ENCODE peak calls at places on chromosome 22, in nine cellular contexts. One of them, this sample, is unnamed.

GRCh38 chr22:37735054-37735453 is 38.2 kb downstream of the TRIOBP start:
- DNase-seq in dorsolateral prefrontal cortex: peak; percentile 33
- DNase-seq in COR-L47: no peak
- DNase-seq in fibroblast of the aortic adventitia: no peak
- DNase-seq in natural killer cell: no peak
- DNase-seq in amygdala: peak; percentile 46
- DNase-seq in CD8-positive, alpha-beta memory T cell: no peak
- DNase-seq in AG09309: no peak
- DNase-seq in mammary epithelial cell: no peak
- DNase-seq in this sample: peak; percentile 20

GRCh38 chr22:44545773-44546172 is 47.7 kb upstream of the RTL6 start:
- DNase-seq in dorsolateral prefrontal cortex: no peak
- DNase-seq in COR-L47: no peak
- DNase-seq in fibroblast of the aortic adventitia: no peak
- DNase-seq in natural killer cell: no peak
- DNase-seq in amygdala: no peak
- DNase-seq in CD8-positive, alpha-beta memory T cell: no peak
- DNase-seq in AG09309: no peak
- DNase-seq in mammary epithelial cell: no peak
- DNase-seq in this sample: no peak

GRCh38 chr22:27416553-27417427 is 384.8 kb downstream of the MN1 start:
- DNase-seq in dorsolateral prefrontal cortex: no peak
- DNase-seq in COR-L47: peak; percentile 98
- DNase-seq in fibroblast of the aortic adventitia: peak; percentile 92
- DNase-seq in natural killer cell: no peak
- DNase-seq in amygdala: no peak
- DNase-seq in CD8-positive, alpha-beta memory T cell: no peak
- DNase-seq in AG09309: peak; percentile 71
- DNase-seq in mammary epithelial cell: peak; percentile 91
- DNase-seq in this sample: no peak

GRCh38 chr22:23504522-23504921 is 75.6 kb downstream of the IGLL1 start:
- DNase-seq in dorsolateral prefrontal cortex: no peak
- DNase-seq in COR-L47: no peak
- DNase-seq in fibroblast of the aortic adventitia: no peak
- DNase-seq in natural killer cell: no peak
- DNase-seq in amygdala: no peak
- DNase-seq in CD8-positive, alpha-beta memory T cell: no peak
- DNase-seq in AG09309: no peak
- DNase-seq in mammary epithelial cell: no peak
- DNase-seq in this sample: no peak

GRCh38 chr22:29994027-29994715 is 86.1 kb upstream of the HORMAD2 start:
- DNase-seq in dorsolateral prefrontal cortex: no peak
- DNase-seq in COR-L47: peak; percentile 1
- DNase-seq in fibroblast of the aortic adventitia: peak; percentile 47
- DNase-seq in natural killer cell: no peak
- DNase-seq in amygdala: no peak
- DNase-seq in CD8-positive, alpha-beta memory T cell: no peak
- DNase-seq in AG09309: no peak
- DNase-seq in mammary epithelial cell: peak; percentile 89
- DNase-seq in this sample: no peak

GRCh38 chr22:19891350-19892248 is 36.9 kb upstream of the GNB1L start:
- DNase-seq in dorsolateral prefrontal cortex: no peak
- DNase-seq in COR-L47: peak; percentile 96
- DNase-seq in fibroblast of the aortic adventitia: peak; percentile 52
- DNase-seq in natural killer cell: no peak
- DNase-seq in amygdala: no peak
- DNase-seq in CD8-positive, alpha-beta memory T cell: peak; percentile 45
- DNase-seq in AG09309: no peak
- DNase-seq in mammary epithelial cell: peak; percentile 85
- DNase-seq in this sample: no peak

GRCh38 chr22:32317524-32317923 is 40.1 kb upstream of the RFPL3 start:
- DNase-seq in dorsolateral prefrontal cortex: no peak
- DNase-seq in COR-L47: no peak
- DNase-seq in fibroblast of the aortic adventitia: no peak
- DNase-seq in natural killer cell: no peak
- DNase-seq in amygdala: no peak
- DNase-seq in CD8-positive, alpha-beta memory T cell: no peak
- DNase-seq in AG09309: no peak
- DNase-seq in mammary epithelial cell: no peak
- DNase-seq in this sample: no peak

GRCh38 chr22:40466976-40467375 is 96.6 kb downstream of the SGSM3 start:
- DNase-seq in dorsolateral prefrontal cortex: no peak
- DNase-seq in COR-L47: no peak
- DNase-seq in fibroblast of the aortic adventitia: no peak
- DNase-seq in natural killer cell: no peak
- DNase-seq in amygdala: no peak
- DNase-seq in CD8-positive, alpha-beta memory T cell: no peak
- DNase-seq in AG09309: no peak
- DNase-seq in mammary epithelial cell: no peak
- DNase-seq in this sample: no peak

GRCh38 chr22:20203142-20204099 is 52.6 kb upstream of the CCDC188 start:
- DNase-seq in dorsolateral prefrontal cortex: no peak
- DNase-seq in COR-L47: no peak
- DNase-seq in fibroblast of the aortic adventitia: peak; percentile 6
- DNase-seq in natural killer cell: no peak
- DNase-seq in amygdala: no peak
- DNase-seq in CD8-positive, alpha-beta memory T cell: no peak
- DNase-seq in AG09309: no peak
- DNase-seq in mammary epithelial cell: no peak
- DNase-seq in this sample: peak; percentile 80

GRCh38 chr22:46748948-46749681 is 11.1 kb upstream of the CERK start:
- DNase-seq in dorsolateral prefrontal cortex: no peak
- DNase-seq in COR-L47: no peak
- DNase-seq in fibroblast of the aortic adventitia: peak; percentile 46
- DNase-seq in natural killer cell: peak; percentile 36
- DNase-seq in amygdala: no peak
- DNase-seq in CD8-positive, alpha-beta memory T cell: peak; percentile 45
- DNase-seq in AG09309: no peak
- DNase-seq in mammary epithelial cell: no peak
- DNase-seq in this sample: no peak

GRCh38 chr22:33389927-33390326 is 331.7 kb upstream of the SYN3 start:
- DNase-seq in dorsolateral prefrontal cortex: no peak
- DNase-seq in COR-L47: no peak
- DNase-seq in fibroblast of the aortic adventitia: no peak
- DNase-seq in natural killer cell: no peak
- DNase-seq in amygdala: no peak
- DNase-seq in CD8-positive, alpha-beta memory T cell: no peak
- DNase-seq in AG09309: no peak
- DNase-seq in mammary epithelial cell: no peak
- DNase-seq in this sample: no peak

GRCh38 chr22:49738006-49738405 is 89.7 kb downstream of the BRD1 start:
- DNase-seq in dorsolateral prefrontal cortex: no peak
- DNase-seq in COR-L47: no peak
- DNase-seq in fibroblast of the aortic adventitia: no peak
- DNase-seq in natural killer cell: no peak
- DNase-seq in amygdala: no peak
- DNase-seq in CD8-positive, alpha-beta memory T cell: no peak
- DNase-seq in AG09309: no peak
- DNase-seq in mammary epithelial cell: no peak
- DNase-seq in this sample: no peak

GRCh38 chr22:46033256-46034200 is 56.6 kb upstream of the WNT7B start:
- DNase-seq in dorsolateral prefrontal cortex: no peak
- DNase-seq in COR-L47: no peak
- DNase-seq in fibroblast of the aortic adventitia: peak; percentile 59
- DNase-seq in natural killer cell: no peak
- DNase-seq in amygdala: no peak
- DNase-seq in CD8-positive, alpha-beta memory T cell: no peak
- DNase-seq in AG09309: peak; percentile 66
- DNase-seq in mammary epithelial cell: no peak
- DNase-seq in this sample: no peak

GRCh38 chr22:17960695-17961442 is 63.5 kb downstream of the MICAL3 start:
- DNase-seq in dorsolateral prefrontal cortex: no peak
- DNase-seq in COR-L47: no peak
- DNase-seq in fibroblast of the aortic adventitia: no peak
- DNase-seq in natural killer cell: no peak
- DNase-seq in amygdala: no peak
- DNase-seq in CD8-positive, alpha-beta memory T cell: no peak
- DNase-seq in AG09309: no peak
- DNase-seq in mammary epithelial cell: no peak
- DNase-seq in this sample: no peak

GRCh38 chr22:19962246-19962908 is 20.8 kb upstream of the TXNRD2 start:
- DNase-seq in dorsolateral prefrontal cortex: peak; percentile 74
- DNase-seq in COR-L47: peak; percentile 85
- DNase-seq in fibroblast of the aortic adventitia: peak; percentile 71
- DNase-seq in natural killer cell: no peak
- DNase-seq in amygdala: peak; percentile 85
- DNase-seq in CD8-positive, alpha-beta memory T cell: peak; percentile 20
- DNase-seq in AG09309: no peak
- DNase-seq in mammary epithelial cell: peak; percentile 81
- DNase-seq in this sample: no peak

GRCh38 chr22:20805972-20806471 is 32.1 kb downstream of the SERPIND1 start:
- DNase-seq in dorsolateral prefrontal cortex: no peak
- DNase-seq in COR-L47: no peak
- DNase-seq in fibroblast of the aortic adventitia: peak; percentile 23
- DNase-seq in natural killer cell: no peak
- DNase-seq in amygdala: no peak
- DNase-seq in CD8-positive, alpha-beta memory T cell: no peak
- DNase-seq in AG09309: no peak
- DNase-seq in mammary epithelial cell: no peak
- DNase-seq in this sample: no peak

GRCh38 chr22:43811777-43812148 is 342 bp downstream of the EFCAB6 start:
- DNase-seq in dorsolateral prefrontal cortex: no peak
- DNase-seq in COR-L47: peak; percentile 21
- DNase-seq in fibroblast of the aortic adventitia: peak; percentile 49
- DNase-seq in natural killer cell: no peak
- DNase-seq in amygdala: no peak
- DNase-seq in CD8-positive, alpha-beta memory T cell: no peak
- DNase-seq in AG09309: no peak
- DNase-seq in mammary epithelial cell: peak; percentile 56
- DNase-seq in this sample: no peak

GRCh38 chr22:38138961-38139360 is 28.5 kb upstream of the BAIAP2L2 start:
- DNase-seq in dorsolateral prefrontal cortex: no peak
- DNase-seq in COR-L47: no peak
- DNase-seq in fibroblast of the aortic adventitia: no peak
- DNase-seq in natural killer cell: no peak
- DNase-seq in amygdala: no peak
- DNase-seq in CD8-positive, alpha-beta memory T cell: no peak
- DNase-seq in AG09309: no peak
- DNase-seq in mammary epithelial cell: no peak
- DNase-seq in this sample: no peak

GRCh38 chr22:50570861-50571260 is 7.4 kb downstream of the CPT1B start:
- DNase-seq in dorsolateral prefrontal cortex: no peak
- DNase-seq in COR-L47: no peak
- DNase-seq in fibroblast of the aortic adventitia: no peak
- DNase-seq in natural killer cell: no peak
- DNase-seq in amygdala: no peak
- DNase-seq in CD8-positive, alpha-beta memory T cell: no peak
- DNase-seq in AG09309: no peak
- DNase-seq in mammary epithelial cell: no peak
- DNase-seq in this sample: no peak

This sample was measured in cerebellum.